ENCODE peak calls at places on chromosomes 13 and 19, in five cellular contexts. E is GM12878, X is HCT116, N is K562, R is SK-N-SH. H is an unnamed sample.
A peak's percentile ranks its signal among the peaks of the same experiment; 100 is the strongest.

GRCh38 chr19:19642506-19643157 is 825 bp downstream of the GMIP start:
- DNase-seq in E (no peak), X (no peak), N (peak; percentile 37), R (peak; percentile 79), H (no peak)

GRCh38 chr19:38638461-38638860 is 9.0 kb upstream of the ACTN4 start:
- DNase-seq in E (no peak), X (no peak), N (no peak), R (no peak), H (no peak)

GRCh38 chr13:51844862-51845573 is at the start of gene TMEM272:
- DNase-seq in E (no peak), X (peak; percentile 23), N (peak; percentile 82), R (peak; percentile 87), H (no peak)

GRCh38 chr19:18588611-18589379 is at the start of gene REX1BD:
- DNase-seq in E (peak; percentile 54), X (no peak), N (peak; percentile 90), R (peak; percentile 89), H (no peak)

GRCh38 chr13:112363867-112364528 is 12.2 kb upstream of the SPACA7 start:
- DNase-seq in E (no peak), X (no peak), N (no peak), R (no peak), H (no peak)

GRCh38 chr19:22533761-22534160 is 100.4 kb upstream of the ZNF492 start:
- DNase-seq in E (no peak), X (no peak), N (no peak), R (no peak), H (no peak)

GRCh38 chr13:109610517-109610916 is 175.9 kb downstream of the IRS2 start:
- DNase-seq in E (no peak), X (peak; percentile 3), N (no peak), R (peak; percentile 11), H (no peak)

GRCh38 chr13:59625121-59625520 is 538.6 kb downstream of the DIAPH3 start:
- DNase-seq in E (no peak), X (no peak), N (no peak), R (no peak), H (no peak)

GRCh38 chr19:52600639-52601024 is 30.5 kb downstream of the ZNF701 start:
- DNase-seq in E (no peak), X (no peak), N (no peak), R (no peak), H (no peak)

GRCh38 chr13:70756088-70756487 is 647.8 kb upstream of the KLHL1 start:
- DNase-seq in E (no peak), X (no peak), N (no peak), R (no peak), H (no peak)

GRCh38 chr13:110634558-110634957 is 19.2 kb downstream of the NAXD start:
- DNase-seq in E (no peak), X (peak; percentile 12), N (no peak), R (no peak), H (no peak)

GRCh38 chr13:44667950-44668349 is 91.8 kb upstream of the TSC22D1 start:
- DNase-seq in E (no peak), X (no peak), N (no peak), R (no peak), H (no peak)

GRCh38 chr13:106619688-106620555 is 52.0 kb upstream of the ARGLU1 start:
- DNase-seq in E (peak; percentile 2), X (peak; percentile 44), N (peak; percentile 45), R (peak; percentile 70), H (no peak)

GRCh38 chr19:54191671-54192453 is 754 bp downstream of the TSEN34 start:
- DNase-seq in E (no peak), X (no peak), N (no peak), R (no peak), H (no peak)

GRCh38 chr13:23673354-23673753 is 103.1 kb downstream of the TNFRSF19 start:
- DNase-seq in E (no peak), X (no peak), N (no peak), R (no peak), H (no peak)

GRCh38 chr19:1813837-1814217 is 1.8 kb upstream of the ATP8B3 start:
- DNase-seq in E (no peak), X (no peak), N (no peak), R (no peak), H (no peak)

GRCh38 chr13:41639955-41640780 is 182.8 kb downstream of the RGCC start:
- DNase-seq in E (no peak), X (no peak), N (no peak), R (no peak), H (no peak)

GRCh38 chr13:48526269-48526668 is 6.6 kb downstream of the RCBTB2 start:
- DNase-seq in E (no peak), X (no peak), N (no peak), R (no peak), H (no peak)

DNA sequence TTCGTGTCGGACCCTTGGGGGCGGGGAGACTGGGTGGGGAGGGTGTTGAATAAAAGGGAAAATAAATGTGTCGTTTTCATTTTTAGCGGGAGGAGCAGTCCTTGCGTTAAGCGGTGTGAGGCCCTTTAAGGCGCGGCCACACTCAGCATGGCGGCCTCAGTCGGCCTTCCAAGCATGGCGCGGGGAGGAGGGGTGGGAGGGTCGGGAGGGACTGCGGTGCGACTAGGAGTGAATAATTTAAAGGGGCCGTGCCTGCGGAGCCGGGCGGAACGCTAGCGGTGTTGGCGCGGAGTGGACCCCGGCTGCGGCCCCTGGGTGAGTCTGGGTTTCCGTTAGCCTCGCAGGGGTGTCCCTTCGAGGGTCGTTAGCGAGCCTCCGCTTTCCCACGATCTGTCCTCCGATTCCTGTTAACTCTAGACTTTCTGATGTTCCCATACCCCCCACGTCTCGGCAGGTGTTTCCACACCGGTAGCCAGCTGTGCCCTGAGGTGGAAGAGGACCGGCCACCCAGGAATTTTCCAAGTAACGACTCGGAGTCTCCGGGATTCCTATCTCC is 1.5 kb upstream of the PNPLA6 start:
- DNase-seq in E (peak; percentile 37), X (peak; percentile 71), N (peak; percentile 81), R (peak; percentile 95), H (no peak)
- TF ChIP-seq SIN3A in E (peak; percentile 48), X (no peak), N (no peak), R (no peak), H (peak; percentile 60)

GRCh38 chr13:19345158-19345557 is 163.5 kb upstream of the TUBA3C start:
- DNase-seq in E (no peak), X (no peak), N (no peak), R (no peak), H (no peak)
- TF ChIP-seq SIN3A in E (no peak), X (no peak), N (no peak), R (no peak), H (no peak)

GRCh38 chr13:98474761-98475160 is 102.1 kb downstream of the STK24 start:
- DNase-seq in E (no peak), X (no peak), N (no peak), R (no peak), H (no peak)

GRCh38 chr13:98478134-98479129 is 98.5 kb downstream of the STK24 start:
- DNase-seq in E (peak; percentile 62), X (no peak), N (peak; percentile 35), R (peak; percentile 56), H (no peak)

GRCh38 chr13:98475521-98475920 is 101.4 kb downstream of the STK24 start:
- DNase-seq in E (no peak), X (no peak), N (peak; percentile 38), R (peak; percentile 56), H (no peak)

GRCh38 chr13:98476106-98476505 is 100.8 kb downstream of the STK24 start:
- DNase-seq in E (no peak), X (no peak), N (no peak), R (peak; percentile 57), H (no peak)

DNA sequence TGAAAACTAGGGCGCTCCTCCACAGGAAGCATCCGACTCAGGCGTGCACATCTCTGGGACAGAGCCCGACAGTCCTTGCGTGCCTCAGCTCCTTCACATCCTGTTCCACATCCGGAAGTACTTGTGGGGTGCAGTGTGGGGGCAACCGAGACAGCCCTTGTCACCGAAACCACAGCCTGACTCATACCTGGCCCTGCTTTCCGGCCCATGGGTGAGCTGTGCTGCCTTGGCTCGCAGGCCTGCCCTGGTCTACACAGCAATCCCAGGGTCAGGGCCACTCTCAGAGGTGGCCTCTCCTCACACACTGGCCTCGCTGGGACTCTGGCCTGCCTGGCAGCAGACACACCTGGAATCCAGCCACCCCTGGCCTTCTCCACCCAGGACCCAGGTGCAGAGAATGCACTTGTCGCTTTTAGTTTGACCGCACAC is 100.4 kb downstream of the STK24 start:
- DNase-seq in E (peak; percentile 90), X (peak; percentile 64), N (peak; percentile 33), R (no peak), H (no peak)
- TF ChIP-seq SIN3A in E (peak; percentile 29), X (no peak), N (no peak), R (no peak), H (no peak)

GRCh38 chr13:29436721-29437250 is 158.7 kb downstream of the SLC7A1 start:
- DNase-seq in E (no peak), X (no peak), N (no peak), R (no peak), H (no peak)

GRCh38 chr13:29438772-29439171 is 156.7 kb downstream of the SLC7A1 start:
- DNase-seq in E (no peak), X (no peak), N (no peak), R (no peak), H (no peak)

GRCh38 chr13:29435125-29435911 is 160.2 kb downstream of the SLC7A1 start:
- DNase-seq in E (no peak), X (no peak), N (no peak), R (peak; percentile 20), H (no peak)

GRCh38 chr13:29434217-29434940 is 161.1 kb downstream of the SLC7A1 start:
- DNase-seq in E (peak; percentile 23), X (no peak), N (no peak), R (peak; percentile 21), H (no peak)

GRCh38 chr13:29436291-29436690 is 159.2 kb downstream of the SLC7A1 start:
- DNase-seq in E (no peak), X (no peak), N (no peak), R (no peak), H (no peak)
- TF ChIP-seq SIN3A in E (no peak), X (no peak), N (no peak), R (no peak), H (no peak)

DNA sequence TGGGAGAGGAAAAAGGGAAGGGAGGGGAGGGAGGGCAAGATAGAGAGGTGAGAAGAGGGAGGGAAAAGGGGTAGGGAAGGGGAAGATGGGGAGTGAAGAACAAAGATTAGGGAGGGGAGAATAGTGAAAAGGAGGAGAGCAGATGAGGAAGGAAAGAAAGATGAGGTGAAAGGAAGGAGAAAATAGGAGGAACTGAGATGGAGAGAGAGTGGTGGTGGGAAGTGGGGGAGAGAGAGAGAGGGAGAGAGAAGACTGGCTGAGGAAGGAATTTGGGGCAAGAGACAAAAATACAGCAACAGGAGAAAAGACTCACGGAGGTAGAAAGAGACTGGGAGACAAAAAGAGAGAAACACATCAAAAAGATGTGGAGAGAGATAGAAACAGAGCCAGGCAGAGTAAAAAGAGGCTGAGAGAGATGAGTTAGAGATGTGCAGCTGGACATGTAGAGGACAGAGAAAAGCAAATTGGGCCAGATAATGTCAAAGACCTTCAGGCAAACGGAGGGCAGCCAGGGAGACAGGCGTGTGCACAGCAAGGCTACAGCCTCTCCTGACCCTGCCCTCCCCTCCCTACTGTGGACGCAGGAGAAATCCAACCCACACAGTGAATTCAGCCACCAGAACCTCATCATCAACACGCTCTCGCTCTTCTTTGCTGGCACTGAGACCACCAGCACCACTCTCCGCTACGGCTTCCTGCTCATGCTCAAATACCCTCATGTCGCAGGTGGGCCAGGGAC is 49.4 kb upstream of the CYP2B6 start:
- DNase-seq in E (no peak), X (no peak), N (no peak), R (no peak), H (no peak)
- TF ChIP-seq SIN3A in E (no peak), X (no peak), N (no peak), R (no peak), H (no peak)

GRCh38 chr19:2983351-2984195 is 6.2 kb downstream of the TLE6 start:
- DNase-seq in E (no peak), X (no peak), N (peak; percentile 20), R (peak; percentile 87), H (no peak)
- TF ChIP-seq SIN3A in E (no peak), X (no peak), N (no peak), R (no peak), H (no peak)

GRCh38 chr13:86006317-86006716 is 207.1 kb upstream of the SLITRK6 start:
- DNase-seq in E (no peak), X (no peak), N (no peak), R (no peak), H (no peak)
- TF ChIP-seq SIN3A in E (no peak), X (no peak), N (no peak), R (no peak), H (no peak)

H was measured in Panc1.